ENCODE peak calls at places on chromosomes 12 and 14, in eight cellular contexts. V is spleen; H is effector memory CD4-positive, alpha-beta T cell; B is right lobe of liver; I is pancreas; R is lower lobe of right lung; S is GM23248; D is fibroblast of lung. G is an unnamed sample.

GRCh38 chr12:57868870-57869609 is 22.5 kb upstream of the CTDSP2 start:
- DNase-seq in V (no peak), H (no peak), B (no peak), I (no peak), R (no peak), S (peak), D (no peak), G (peak)

GRCh38 chr12:113514602-113515001 is 42.9 kb upstream of the LHX5 start:
- DNase-seq in V (no peak), H (no peak), B (no peak), I (no peak), R (no peak), S (no peak), D (no peak), G (no peak)

GRCh38 chr12:113831016-113831415 is 135.1 kb downstream of the RBM19 start:
- DNase-seq in V (no peak), H (no peak), B (no peak), I (no peak), R (no peak), S (no peak), D (peak), G (no peak)

GRCh38 chr12:4297617-4298016 is 23.4 kb upstream of the TIGAR start:
- DNase-seq in V (no peak), H (no peak), B (no peak), I (no peak), R (no peak), S (no peak), D (no peak), G (no peak)

GRCh38 chr14:102540310-102541028 is 30.9 kb upstream of the ANKRD9 start:
- DNase-seq in V (no peak), H (no peak), B (no peak), I (no peak), R (no peak), S (no peak), D (peak), G (no peak)

GRCh38 chr14:94885481-94886155 is 115.7 kb upstream of the GSC start:
- DNase-seq in V (peak), H (no peak), B (no peak), I (no peak), R (no peak), S (no peak), D (no peak), G (no peak)

GRCh38 chr14:87643005-87643404 is 350.0 kb downstream of the GALC start:
- DNase-seq in V (no peak), H (no peak), B (no peak), I (no peak), R (no peak), S (peak), D (no peak), G (peak)

GRCh38 chr14:70808402-70809237 is 693 bp downstream of the MAP3K9 start:
- DNase-seq in V (peak), H (peak), B (peak), I (peak), R (peak), S (peak), D (no peak), G (no peak)

GRCh38 chr14:106826833-106827369 is 1300.5 kb downstream of the TMEM121 start:
- DNase-seq in V (no peak), H (no peak), B (no peak), I (no peak), R (no peak), S (no peak), D (no peak), G (no peak)

GRCh38 chr12:132029503-132030300 is 80.0 kb downstream of the EP400 start:
- DNase-seq in V (no peak), H (no peak), B (no peak), I (no peak), R (peak), S (no peak), D (no peak), G (no peak)

GRCh38 chr12:104133861-104134260 is 4.1 kb downstream of the NFYB start:
- DNase-seq in V (no peak), H (no peak), B (no peak), I (no peak), R (no peak), S (peak), D (no peak), G (no peak)

GRCh38 chr12:114480309-114481199 is 74.6 kb upstream of the TBX5 start:
- DNase-seq in V (no peak), H (no peak), B (peak), I (no peak), R (no peak), S (peak), D (peak), G (no peak)

GRCh38 chr12:102917026-102917787 is at the start of gene PAH:
- DNase-seq in V (peak), H (no peak), B (peak), I (peak), R (peak), S (no peak), D (no peak), G (no peak)

GRCh38 chr14:104092931-104093365 is 7.4 kb downstream of the ASPG start:
- DNase-seq in V (no peak), H (no peak), B (peak), I (peak), R (peak), S (no peak), D (no peak), G (no peak)

GRCh38 chr12:12776261-12776660 is 9.2 kb upstream of the APOLD1 start:
- DNase-seq in V (no peak), H (no peak), B (no peak), I (no peak), R (no peak), S (no peak), D (no peak), G (no peak)

GRCh38 chr14:105986896-105987284 is 460.5 kb downstream of the TMEM121 start:
- DNase-seq in V (no peak), H (no peak), B (no peak), I (no peak), R (no peak), S (no peak), D (no peak), G (no peak)

GRCh38 chr12:105020241-105020962 is 34.3 kb downstream of the NOPCHAP1 start:
- DNase-seq in V (no peak), H (no peak), B (no peak), I (no peak), R (no peak), S (no peak), D (no peak), G (no peak)

GRCh38 chr12:62712561-62712960 is 222.4 kb downstream of the PPM1H start:
- DNase-seq in V (no peak), H (no peak), B (no peak), I (no peak), R (no peak), S (no peak), D (no peak), G (no peak)

GRCh38 chr14:93936245-93936644 is 9.1 kb downstream of the FAM181A start:
- DNase-seq in V (no peak), H (no peak), B (no peak), I (no peak), R (no peak), S (peak), D (no peak), G (no peak)

GRCh38 chr14:33175951-33176350 is 237.3 kb downstream of the NPAS3 start:
- DNase-seq in V (no peak), H (no peak), B (no peak), I (no peak), R (no peak), S (no peak), D (no peak), G (no peak)

GRCh38 chr14:94481468-94482131 is 5.6 kb upstream of the SERPINA9 start:
- DNase-seq in V (no peak), H (no peak), B (peak), I (no peak), R (no peak), S (peak), D (no peak), G (no peak)

GRCh38 chr12:111298583-111299436 is 70.1 kb downstream of the PHETA1 start:
- DNase-seq in V (peak), H (no peak), B (peak), I (no peak), R (no peak), S (peak), D (peak), G (peak)

GRCh38 chr14:99908653-99909250 is 115.5 kb downstream of the EML1 start:
- DNase-seq in V (no peak), H (no peak), B (no peak), I (no peak), R (no peak), S (no peak), D (no peak), G (no peak)

GRCh38 chr12:4951601-4952000 is 41.9 kb downstream of the KCNA1 start:
- DNase-seq in V (no peak), H (no peak), B (no peak), I (no peak), R (no peak), S (no peak), D (no peak), G (no peak)

GRCh38 chr14:103522649-103523582 is at the start of gene CKB:
- DNase-seq in V (peak), H (no peak), B (peak), I (peak), R (peak), S (peak), D (peak), G (peak)

GRCh38 chr14:66643344-66643743 is 135.4 kb downstream of the GPHN start:
- DNase-seq in V (no peak), H (no peak), B (no peak), I (no peak), R (no peak), S (peak), D (no peak), G (no peak)

GRCh38 chr14:105050551-105050897 is 14.7 kb downstream of the GPR132 start:
- DNase-seq in V (peak), H (no peak), B (no peak), I (peak), R (peak), S (peak), D (no peak), G (no peak)

GRCh38 chr12:16198884-16199283 is 78.6 kb downstream of the SLC15A5 start:
- DNase-seq in V (no peak), H (no peak), B (no peak), I (no peak), R (no peak), S (no peak), D (no peak), G (no peak)

GRCh38 chr14:102983496-102983895 is 61.0 kb downstream of the AMN start:
- DNase-seq in V (no peak), H (no peak), B (no peak), I (no peak), R (no peak), S (no peak), D (no peak), G (no peak)

DNA sequence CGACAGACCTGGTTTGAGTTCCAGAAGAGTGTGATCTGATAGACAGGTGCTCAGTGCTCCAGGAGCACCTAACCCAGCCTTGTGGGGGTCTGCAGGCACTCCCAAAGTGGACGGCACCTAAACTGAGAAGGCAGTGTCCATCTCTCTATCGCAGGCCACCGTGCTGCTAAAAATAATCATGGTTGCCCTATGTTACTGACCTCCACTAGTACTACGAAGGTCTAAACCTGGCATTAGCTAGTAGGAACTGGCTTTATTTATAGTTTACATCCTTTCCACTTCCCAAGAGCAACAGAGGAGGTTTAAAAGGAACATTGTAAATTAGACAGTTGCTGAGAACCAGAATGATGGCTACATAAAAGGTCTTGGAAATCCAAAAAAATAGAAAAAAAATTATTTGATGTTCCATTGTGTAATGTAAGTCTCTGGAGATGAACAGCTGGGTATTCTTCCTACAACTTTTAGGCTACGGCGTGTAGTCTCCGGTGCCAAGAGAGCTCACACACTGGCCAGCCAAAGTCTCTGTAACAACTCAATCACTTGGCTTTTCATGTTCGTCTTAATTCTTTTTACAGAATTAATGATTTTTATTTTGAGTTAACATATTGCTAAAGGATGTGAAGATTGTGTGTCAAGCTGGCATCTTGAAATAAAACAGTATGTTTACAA is 27.3 kb downstream of the PPFIBP1 start:
- DNase-seq in V (no peak), H (no peak), B (no peak), I (no peak), R (no peak), S (peak), D (peak), G (no peak)
- H3K27ac ChIP-seq in V (peak), H (no peak), B (no peak), I (no peak), R (peak), S (peak), D (peak), G (peak)

DNA sequence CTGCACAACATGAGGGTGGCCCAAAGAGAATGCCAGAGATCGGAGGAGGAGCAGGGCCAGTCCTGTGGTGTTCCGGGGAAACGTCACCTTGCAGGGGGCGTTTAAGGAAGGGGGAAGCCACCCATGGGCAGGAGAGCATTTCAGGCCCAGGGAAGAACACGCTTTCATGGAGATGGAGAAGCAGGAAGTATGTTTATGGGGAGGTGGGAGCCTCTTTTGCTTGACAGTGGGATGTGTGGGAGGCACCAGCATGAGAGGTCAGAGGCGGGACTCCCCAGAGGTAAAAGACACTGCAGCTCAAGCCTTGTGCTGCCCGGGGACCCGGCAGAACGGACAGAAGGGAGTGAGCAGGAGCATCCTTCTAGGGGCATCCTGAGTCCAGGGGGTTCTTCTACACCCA is 1.3 kb upstream of the LRTM2 start:
- DNase-seq in V (no peak), H (no peak), B (no peak), I (no peak), R (no peak), S (no peak), D (no peak), G (no peak)
- H3K27ac ChIP-seq in V (no peak), H (no peak), B (no peak), I (no peak), R (no peak), S (no peak), D (no peak), G (no peak)

DNA sequence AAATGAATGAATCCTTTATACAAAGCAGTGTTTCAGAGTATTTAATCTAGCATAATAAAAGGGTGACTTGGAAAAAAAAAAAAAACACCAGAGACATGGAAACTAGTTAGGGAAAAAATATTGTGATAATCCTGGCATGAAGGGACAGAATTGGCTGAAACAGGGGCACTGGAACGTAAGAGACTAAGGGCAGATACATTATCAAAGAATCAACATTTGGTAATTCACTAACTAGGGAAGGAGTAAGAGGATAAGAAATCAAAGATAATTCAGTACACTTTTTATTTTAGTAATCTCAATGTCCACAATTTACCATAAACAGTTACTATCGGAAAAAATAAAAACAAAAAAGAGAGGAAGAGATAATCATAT is 18.2 kb downstream of the PYM1 start:
- DNase-seq in V (no peak), H (no peak), B (no peak), I (no peak), R (no peak), S (no peak), D (no peak), G (no peak)
- H3K27ac ChIP-seq in V (no peak), H (no peak), B (peak), I (peak), R (no peak), S (peak), D (no peak), G (no peak)

GRCh38 chr12:77642246-77642645 is 188.4 kb upstream of the NAV3 start:
- DNase-seq in V (no peak), H (no peak), B (no peak), I (no peak), R (no peak), S (no peak), D (no peak), G (no peak)

GRCh38 chr12:77640356-77640755 is 190.3 kb upstream of the NAV3 start:
- DNase-seq in V (no peak), H (no peak), B (no peak), I (no peak), R (no peak), S (no peak), D (no peak), G (no peak)

GRCh38 chr12:77648716-77649115 is 182.0 kb upstream of the NAV3 start:
- DNase-seq in V (no peak), H (no peak), B (no peak), I (no peak), R (no peak), S (peak), D (no peak), G (no peak)

GRCh38 chr12:77645966-77646598 is 184.6 kb upstream of the NAV3 start:
- DNase-seq in V (no peak), H (no peak), B (no peak), I (no peak), R (no peak), S (no peak), D (no peak), G (no peak)

GRCh38 chr12:77644915-77645605 is 185.6 kb upstream of the NAV3 start:
- DNase-seq in V (no peak), H (no peak), B (no peak), I (no peak), R (no peak), S (no peak), D (no peak), G (no peak)
- H3K27ac ChIP-seq in V (no peak), H (no peak), B (no peak), I (no peak), R (no peak), S (no peak), D (no peak), G (no peak)

GRCh38 chr12:85357609-85358008 is 77.6 kb downstream of the ALX1 start:
- DNase-seq in V (no peak), H (no peak), B (no peak), I (no peak), R (no peak), S (no peak), D (no peak), G (no peak)

GRCh38 chr12:85358715-85359114 is 78.7 kb downstream of the ALX1 start:
- DNase-seq in V (no peak), H (no peak), B (no peak), I (no peak), R (no peak), S (no peak), D (no peak), G (no peak)

GRCh38 chr12:85356596-85357385 is 76.8 kb downstream of the ALX1 start:
- DNase-seq in V (no peak), H (no peak), B (no peak), I (no peak), R (no peak), S (no peak), D (no peak), G (no peak)
- H3K27ac ChIP-seq in V (no peak), H (no peak), B (no peak), I (no peak), R (no peak), S (no peak), D (no peak), G (no peak)

GRCh38 chr12:64679487-64679983 is 69.2 kb downstream of the RASSF3 start:
- DNase-seq in V (peak), H (peak), B (peak), I (peak), R (peak), S (peak), D (peak), G (no peak)
- H3K27ac ChIP-seq in V (peak), H (peak), B (no peak), I (no peak), R (peak), S (peak), D (no peak), G (no peak)

GRCh38 chr12:121127501-121127900 is 5.2 kb upstream of the P2RX7 start:
- DNase-seq in V (no peak), H (no peak), B (no peak), I (no peak), R (no peak), S (no peak), D (no peak), G (no peak)

GRCh38 chr12:121121805-121122204 is 10.9 kb upstream of the P2RX7 start:
- DNase-seq in V (no peak), H (no peak), B (no peak), I (no peak), R (no peak), S (no peak), D (no peak), G (no peak)

GRCh38 chr12:121123488-121123887 is 9.2 kb upstream of the P2RX7 start:
- DNase-seq in V (no peak), H (no peak), B (no peak), I (no peak), R (no peak), S (no peak), D (no peak), G (no peak)

GRCh38 chr12:121120989-121121755 is 11.5 kb upstream of the P2RX7 start:
- DNase-seq in V (no peak), H (no peak), B (peak), I (no peak), R (no peak), S (no peak), D (no peak), G (no peak)

DNA sequence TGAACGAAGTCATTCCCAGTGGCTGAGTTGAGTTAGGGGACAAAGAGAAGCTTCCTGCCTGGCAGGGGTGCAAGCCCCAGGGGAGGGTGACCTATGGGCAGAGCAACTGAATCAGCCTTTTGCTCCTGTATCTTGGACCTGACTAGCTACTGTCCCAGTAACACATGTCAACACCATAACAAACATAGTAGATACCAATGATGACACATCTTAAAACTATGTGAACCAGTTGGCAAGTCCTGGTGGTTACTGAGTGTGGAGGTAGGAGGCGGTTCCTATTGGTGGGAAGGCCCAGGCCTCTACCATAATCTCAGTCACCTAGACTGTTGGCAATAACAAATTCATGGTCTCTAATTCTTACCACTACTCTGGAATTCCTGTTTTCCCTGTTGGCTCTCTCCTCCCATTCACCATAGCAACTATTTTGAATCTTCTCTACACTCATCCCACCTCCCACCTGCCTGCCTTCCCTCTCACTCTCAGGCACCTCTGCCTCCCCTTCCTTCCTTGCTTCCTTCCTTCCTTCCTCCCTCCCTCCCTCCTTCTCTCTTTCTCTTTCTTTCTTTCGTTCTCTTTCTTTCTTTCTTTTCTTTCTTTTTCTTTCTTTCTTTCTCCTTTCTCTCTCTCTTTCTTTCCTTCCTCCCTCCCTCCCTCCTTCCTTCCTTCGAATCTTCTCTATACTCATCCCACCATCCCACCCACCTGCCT is 8.1 kb upstream of the P2RX7 start:
- DNase-seq in V (no peak), H (no peak), B (no peak), I (peak), R (no peak), S (peak), D (peak), G (no peak)
- H3K27ac ChIP-seq in V (no peak), H (no peak), B (peak), I (no peak), R (no peak), S (peak), D (no peak), G (no peak)